ENCODE peak calls at places on chromosomes 2 and 18, in nine cellular contexts. R is cerebellum; G is activated CD8-positive, alpha-beta memory T cell treated with anti-CD3 and anti-CD28 coated beads for 24 hours; C is AG09319; L is A172; S is stimulated activated CD4-positive, alpha-beta T cell treated with anti-CD3 and anti-CD28 coated beads, Interleukin-4, amount 100 ng/mL, for 48 hours; N is occipital lobe; F is cardiac muscle cell; J is epithelial cell of prostate. H is an unnamed sample.

GRCh38 chr2:240397542-240397916 is 37.9 kb upstream of the GPC1 start:
- DNase-seq in G (no peak), N (no peak), C (no peak), S (no peak), J (no peak), F (no peak), L (no peak), R (no peak), H (no peak)

GRCh38 chr2:161839931-161840330 is 215.7 kb downstream of the SLC4A10 start:
- DNase-seq in N (no peak), C (no peak), S (no peak), L (no peak), J (no peak), G (no peak), R (no peak), F (no peak), H (no peak)

GRCh38 chr2:235148201-235149170 is 196.7 kb downstream of the SH3BP4 start:
- DNase-seq in L (no peak), F (no peak), C (no peak), G (no peak), J (no peak), S (no peak), N (no peak), R (no peak), H (no peak)

GRCh38 chr2:35989040-35989439 is 366.5 kb upstream of the CRIM1 start:
- DNase-seq in G (no peak), F (no peak), J (no peak), N (no peak), L (no peak), S (no peak), R (no peak), C (no peak), H (no peak)

GRCh38 chr18:50274044-50274442 is 7.3 kb downstream of the MBD1 start:
- DNase-seq in J (no peak), F (no peak), N (no peak), C (no peak), L (no peak), S (no peak), R (no peak), G (no peak), H (no peak)

GRCh38 chr18:44682181-44682870 is 1.6 kb downstream of the SETBP1 start:
- DNase-seq in G (no peak), R (no peak), F (peak; percentile 38), N (no peak), J (no peak), S (no peak), C (no peak), L (no peak), H (no peak)

GRCh38 chr2:22478329-22478728 is 906.6 kb upstream of the KLHL29 start:
- DNase-seq in N (no peak), G (no peak), C (no peak), F (no peak), S (no peak), L (no peak), R (no peak), J (no peak), H (no peak)

GRCh38 chr18:63186520-63186919 is 133.0 kb downstream of the BCL2 start:
- DNase-seq in N (no peak), J (no peak), C (no peak), S (no peak), L (no peak), F (no peak), G (no peak), R (no peak), H (no peak)

GRCh38 chr2:61969376-61969775 is 63.9 kb downstream of the COMMD1 start:
- DNase-seq in N (no peak), C (no peak), R (no peak), F (no peak), S (no peak), J (no peak), G (no peak), L (no peak), H (no peak)

GRCh38 chr2:59074071-59074470 is 832.9 kb upstream of the FANCL start:
- DNase-seq in F (no peak), G (no peak), J (no peak), S (no peak), C (no peak), R (no peak), N (no peak), L (no peak), H (no peak)

GRCh38 chr2:86020984-86021383 is 84.7 kb downstream of the POLR1A start:
- DNase-seq in L (no peak), R (no peak), N (peak; percentile 40), S (no peak), F (no peak), G (no peak), C (no peak), J (no peak), H (no peak)

GRCh38 chr2:43217228-43218220 is 8.9 kb downstream of the ZFP36L2 start:
- DNase-seq in J (no peak), G (no peak), C (no peak), F (peak; percentile 90), N (no peak), S (no peak), R (no peak), L (no peak), H (no peak)

GRCh38 chr2:218310853-218311542 is 18.7 kb upstream of the TMBIM1 start:
- DNase-seq in G (no peak), N (no peak), L (no peak), R (no peak), C (no peak), J (no peak), F (no peak), S (no peak), H (no peak)

GRCh38 chr2:37224063-37224462 is 7.3 kb downstream of the CEBPZ start:
- DNase-seq in J (no peak), R (no peak), S (no peak), N (no peak), C (no peak), F (peak; percentile 3), L (no peak), G (no peak), H (no peak)

H was measured in KG1.